ENCODE peak calls at places on chromosomes 16 and 17, in five cellular contexts. V is hepatocyte; O is HTR-8/SVneo; L is natural killer cell; E is activated CD8-positive, alpha-beta T cell treated with anti-CD3 and anti-CD28 coated beads, Interleukin-2, amount 10 ng/mL, durations not matched to agents 7 days and 5 days. Y is an unnamed sample.

GRCh38 chr16:47229053-47229640 is 85.4 kb upstream of the NETO2 start:
- DNase-seq in V (no peak), O (no peak), L (no peak), E (no peak), Y (no peak)

GRCh38 chr16:81633680-81634379 is 145.3 kb upstream of the PLCG2 start:
- DNase-seq in V (no peak), O (no peak), L (no peak), E (no peak), Y (no peak)

GRCh38 chr17:2335726-2336214 is 487 bp downstream of the TSR1 start:
- DNase-seq in V (peak; percentile 11), O (peak; percentile 18), L (no peak), E (no peak), Y (no peak)

GRCh38 chr17:69947027-69947759 is 127.8 kb upstream of the KCNJ16 start:
- DNase-seq in V (no peak), O (no peak), L (no peak), E (no peak), Y (no peak)

GRCh38 chr16:89170346-89171215 is 967 bp upstream of the CDH15 start:
- DNase-seq in V (peak; percentile 67), O (no peak), L (no peak), E (no peak), Y (no peak)

GRCh38 chr16:90046971-90047713 is 27.9 kb upstream of the DBNDD1 start:
- DNase-seq in V (peak; percentile 83), O (peak; percentile 51), L (no peak), E (no peak), Y (no peak)

GRCh38 chr16:51596247-51596646 is 445.2 kb upstream of the SALL1 start:
- DNase-seq in V (no peak), O (no peak), L (no peak), E (no peak), Y (no peak)

GRCh38 chr17:36980281-36980761 is 31.6 kb downstream of the AATF start:
- DNase-seq in V (no peak), O (no peak), L (no peak), E (no peak), Y (no peak)

GRCh38 chr17:27968206-27968732 is 74.2 kb upstream of the NLK start:
- DNase-seq in V (no peak), O (no peak), L (no peak), E (no peak), Y (no peak)

GRCh38 chr16:23835390-23836077 is at the start of gene PRKCB:
- DNase-seq in V (peak; percentile 88), O (no peak), L (peak; percentile 95), E (peak; percentile 92), Y (no peak)

GRCh38 chr16:8753411-8754054 is 43.9 kb downstream of the TMEM186 start:
- DNase-seq in V (peak; percentile 62), O (no peak), L (no peak), E (no peak), Y (no peak)

GRCh38 chr17:79075861-79076406 is 1.3 kb downstream of the ENGASE start:
- DNase-seq in V (no peak), O (no peak), L (no peak), E (no peak), Y (no peak)

GRCh38 chr16:66751135-66751991 is at the start of gene DYNC1LI2:
- DNase-seq in V (peak; percentile 90), O (peak; percentile 91), L (peak; percentile 86), E (peak; percentile 84), Y (no peak)

GRCh38 chr16:68005786-68006286 is 6.6 kb upstream of the DPEP2 start:
- DNase-seq in V (no peak), O (no peak), L (peak; percentile 53), E (peak; percentile 56), Y (no peak)

GRCh38 chr17:64326420-64327054 is 63.5 kb upstream of the TEX2 start:
- DNase-seq in V (no peak), O (no peak), L (no peak), E (no peak), Y (no peak)

GRCh38 chr17:80979547-80980378 is 11.9 kb upstream of the CHMP6 start:
- DNase-seq in V (no peak), O (no peak), L (no peak), E (no peak), Y (no peak)

GRCh38 chr17:36728030-36728991 is 126.9 kb downstream of the MRM1 start:
- DNase-seq in V (no peak), O (no peak), L (no peak), E (no peak), Y (no peak)

GRCh38 chr17:67079481-67079880 is 35.1 kb downstream of the CACNG1 start:
- DNase-seq in V (no peak), O (no peak), L (no peak), E (no peak), Y (no peak)

GRCh38 chr16:9898121-9898520 is 284.1 kb downstream of the GRIN2A start:
- DNase-seq in V (no peak), O (no peak), L (no peak), E (no peak), Y (no peak)

GRCh38 chr17:58231644-58232043 is 6.7 kb upstream of the LPO start:
- DNase-seq in V (no peak), O (no peak), L (no peak), E (no peak), Y (no peak)

GRCh38 chr17:29495011-29495410 is 71.8 kb downstream of the ABHD15 start:
- DNase-seq in V (no peak), O (peak; percentile 35), L (no peak), E (no peak), Y (peak; percentile 47)

GRCh38 chr17:45332989-45333701 is 16.3 kb upstream of the MAP3K14 start:
- DNase-seq in V (no peak), O (no peak), L (no peak), E (no peak), Y (no peak)

GRCh38 chr16:85163278-85164112 is 51.2 kb upstream of the CIBAR2 start:
- DNase-seq in V (no peak), O (no peak), L (no peak), E (no peak), Y (no peak)

GRCh38 chr17:12041316-12041715 is 20.6 kb downstream of the MAP2K4 start:
- DNase-seq in V (no peak), O (peak; percentile 33), L (no peak), E (no peak), Y (peak; percentile 60)

GRCh38 chr16:12095275-12096161 is 119.0 kb downstream of the SNX29 start:
- DNase-seq in V (peak; percentile 82), O (peak; percentile 57), L (peak; percentile 61), E (peak; percentile 73), Y (peak; percentile 18)

GRCh38 chr17:82709024-82709675 is 7.4 kb upstream of the FN3KRP start:
- DNase-seq in V (no peak), O (no peak), L (no peak), E (no peak), Y (no peak)

GRCh38 chr17:77548967-77549366 is 408.2 kb downstream of the SEC14L1 start:
- DNase-seq in V (no peak), O (no peak), L (no peak), E (no peak), Y (no peak)

GRCh38 chr17:20302191-20302917 is 165.0 kb downstream of the LGALS9B start:
- DNase-seq in V (peak; percentile 9), O (no peak), L (no peak), E (no peak), Y (no peak)

GRCh38 chr17:32936894-32937500 is 9.0 kb downstream of the TMEM98 start:
- DNase-seq in V (peak; percentile 90), O (peak; percentile 74), L (peak; percentile 45), E (peak; percentile 70), Y (no peak)

GRCh38 chr17:44655983-44656700 is at the start of gene MEIOC:
- DNase-seq in V (peak; percentile 33), O (peak; percentile 88), L (no peak), E (peak; percentile 45), Y (no peak)

GRCh38 chr16:77584205-77584859 is 138.0 kb upstream of the NUDT7 start:
- DNase-seq in V (peak; percentile 74), O (peak; percentile 53), L (no peak), E (peak; percentile 56), Y (no peak)

GRCh38 chr17:64411999-64412771 is 21.5 kb upstream of the PECAM1 start:
- DNase-seq in V (peak; percentile 52), O (no peak), L (no peak), E (no peak), Y (no peak)

GRCh38 chr16:71214771-71215381 is 15.6 kb downstream of the HYDIN start:
- DNase-seq in V (no peak), O (no peak), L (no peak), E (no peak), Y (no peak)

GRCh38 chr17:72118588-72119279 is 2.1 kb upstream of the SOX9 start:
- DNase-seq in V (peak; percentile 88), O (peak; percentile 74), L (no peak), E (peak; percentile 42), Y (no peak)

GRCh38 chr16:1469693-1470201 is 5.1 kb downstream of the CLCN7 start:
- DNase-seq in V (no peak), O (no peak), L (no peak), E (no peak), Y (no peak)

GRCh38 chr17:40118093-40118492 is 3.7 kb upstream of the MSL1 start:
- DNase-seq in V (no peak), O (no peak), L (no peak), E (no peak), Y (no peak)

Y was measured in HS-5.